ENCODE peak calls at places on chromosomes 1 and 21, in five cellular contexts. K is neural progenitor cell, Y is hepatocyte, O is adrenal gland, D is PC-9. J is an unnamed sample.

GRCh38 chr1:206962269-206962668 is 8.0 kb downstream of the FCAMR start:
- DNase-seq in K (no peak), Y (no peak), O (no peak), D (no peak), J (no peak)

GRCh38 chr1:41616563-41616962 is 132.1 kb upstream of the EDN2 start:
- DNase-seq in K (no peak), Y (no peak), O (no peak), D (no peak), J (no peak)

GRCh38 chr1:89390707-89391106 is 26.8 kb downstream of the GBP6 start:
- DNase-seq in K (no peak), Y (no peak), O (no peak), D (no peak), J (no peak)

GRCh38 chr1:29280780-29281131 is 44.4 kb downstream of the PTPRU start:
- DNase-seq in K (no peak), Y (peak), O (peak), D (no peak), J (no peak)

GRCh38 chr1:223831755-223832636 is 13.8 kb downstream of the TP53BP2 start:
- DNase-seq in K (no peak), Y (no peak), O (no peak), D (no peak), J (no peak)

GRCh38 chr1:213987422-213987875 is 324 bp upstream of the PROX1 start:
- DNase-seq in K (peak), Y (peak), O (no peak), D (no peak), J (no peak)

GRCh38 chr1:237799762-237800474 is 90.8 kb downstream of the ZP4 start:
- DNase-seq in K (peak), Y (peak), O (peak), D (peak), J (peak)

GRCh38 chr1:42737257-42737656 is 2.8 kb downstream of the CLDN19 start:
- DNase-seq in K (no peak), Y (no peak), O (peak), D (peak), J (peak)

GRCh38 chr1:88549536-88549935 is 134.5 kb upstream of the PKN2 start:
- DNase-seq in K (no peak), Y (peak), O (no peak), D (no peak), J (peak)

GRCh38 chr21:39097335-39097861 is 85.9 kb downstream of the PSMG1 start:
- DNase-seq in K (no peak), Y (no peak), O (peak), D (no peak), J (peak)

GRCh38 chr1:193479187-193479586 is 292.8 kb upstream of the B3GALT2 start:
- DNase-seq in K (no peak), Y (no peak), O (no peak), D (no peak), J (peak)

GRCh38 chr1:8712413-8713229 is 104.8 kb downstream of the RERE start:
- DNase-seq in K (peak), Y (peak), O (no peak), D (peak), J (peak)

GRCh38 chr21:27586326-27586725 is 619.4 kb upstream of the ADAMTS5 start:
- DNase-seq in K (no peak), Y (no peak), O (no peak), D (no peak), J (no peak)

GRCh38 chr1:166165661-166166399 is 971 bp downstream of the FAM78B start:
- DNase-seq in K (peak), Y (peak), O (no peak), D (no peak), J (peak)

GRCh38 chr1:228177183-228177475 is 11.5 kb downstream of the IBA57 start:
- DNase-seq in K (no peak), Y (no peak), O (no peak), D (no peak), J (no peak)

GRCh38 chr1:228177936-228178710 is 12.5 kb downstream of the IBA57 start:
- DNase-seq in K (no peak), Y (no peak), O (no peak), D (no peak), J (no peak)

GRCh38 chr1:228181105-228181504 is 15.5 kb downstream of the IBA57 start:
- DNase-seq in K (no peak), Y (no peak), O (no peak), D (no peak), J (no peak)

GRCh38 chr1:228180271-228180987 is 14.8 kb downstream of the IBA57 start:
- DNase-seq in K (no peak), Y (no peak), O (no peak), D (no peak), J (no peak)

GRCh38 chr1:228178737-228179720 is 13.4 kb downstream of the IBA57 start:
- DNase-seq in K (no peak), Y (no peak), O (no peak), D (no peak), J (no peak)
- H3K27ac ChIP-seq in K (no peak), Y (peak), O (no peak), D (no peak), J (no peak)

DNA sequence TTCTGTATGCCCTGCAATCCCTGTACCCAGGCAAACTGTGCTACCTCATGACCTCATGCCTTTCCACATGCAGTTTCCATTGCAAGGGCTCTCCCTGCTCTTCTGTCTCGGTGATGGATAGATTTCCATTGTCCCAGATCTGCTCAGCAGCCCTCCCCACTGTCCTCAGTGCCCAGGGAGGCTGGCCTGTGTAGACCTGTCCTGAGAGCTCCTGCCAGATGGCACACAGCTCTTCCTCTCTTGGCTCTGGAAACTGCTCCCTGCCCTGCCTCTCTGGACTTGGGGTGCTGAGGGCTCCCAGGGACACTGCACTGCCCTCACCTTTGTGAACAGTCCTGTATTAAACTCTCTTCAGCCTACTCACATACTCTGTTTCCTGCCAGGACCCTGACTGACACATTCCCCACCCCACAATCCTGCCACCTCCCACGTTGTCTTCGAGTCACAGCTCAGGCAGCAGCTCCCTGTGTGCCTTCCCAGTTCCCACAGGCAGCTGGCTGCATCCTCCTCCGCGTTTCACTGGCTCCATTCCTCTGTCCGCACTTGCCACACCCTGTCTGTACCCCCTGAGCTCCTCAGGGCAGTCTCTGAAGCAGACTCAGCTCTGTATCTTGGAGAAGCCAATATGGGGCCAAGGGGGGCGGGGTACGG is 57.0 kb downstream of the SPATA46 start:
- DNase-seq in K (no peak), Y (no peak), O (no peak), D (no peak), J (no peak)
- H3K4me3 ChIP-seq in K (no peak), Y (no peak), O (no peak), D (no peak), J (no peak)

GRCh38 chr1:86489242-86489878 is 20.6 kb downstream of the CLCA1 start:
- DNase-seq in K (no peak), Y (no peak), O (no peak), D (no peak), J (no peak)

GRCh38 chr1:86487131-86487804 is 18.5 kb downstream of the CLCA1 start:
- DNase-seq in K (no peak), Y (no peak), O (no peak), D (no peak), J (no peak)

GRCh38 chr1:86487805-86488141 is 19.0 kb downstream of the CLCA1 start:
- DNase-seq in K (no peak), Y (no peak), O (no peak), D (no peak), J (no peak)
- H3K27ac ChIP-seq in K (no peak), Y (no peak), O (no peak), D (no peak), J (no peak)

GRCh38 chr1:92923664-92924063 is 37.6 kb downstream of the DIPK1A start:
- DNase-seq in K (no peak), Y (no peak), O (no peak), D (no peak), J (no peak)
- H3K4me3 ChIP-seq in K (no peak), Y (no peak), O (no peak), D (no peak), J (no peak)

DNA sequence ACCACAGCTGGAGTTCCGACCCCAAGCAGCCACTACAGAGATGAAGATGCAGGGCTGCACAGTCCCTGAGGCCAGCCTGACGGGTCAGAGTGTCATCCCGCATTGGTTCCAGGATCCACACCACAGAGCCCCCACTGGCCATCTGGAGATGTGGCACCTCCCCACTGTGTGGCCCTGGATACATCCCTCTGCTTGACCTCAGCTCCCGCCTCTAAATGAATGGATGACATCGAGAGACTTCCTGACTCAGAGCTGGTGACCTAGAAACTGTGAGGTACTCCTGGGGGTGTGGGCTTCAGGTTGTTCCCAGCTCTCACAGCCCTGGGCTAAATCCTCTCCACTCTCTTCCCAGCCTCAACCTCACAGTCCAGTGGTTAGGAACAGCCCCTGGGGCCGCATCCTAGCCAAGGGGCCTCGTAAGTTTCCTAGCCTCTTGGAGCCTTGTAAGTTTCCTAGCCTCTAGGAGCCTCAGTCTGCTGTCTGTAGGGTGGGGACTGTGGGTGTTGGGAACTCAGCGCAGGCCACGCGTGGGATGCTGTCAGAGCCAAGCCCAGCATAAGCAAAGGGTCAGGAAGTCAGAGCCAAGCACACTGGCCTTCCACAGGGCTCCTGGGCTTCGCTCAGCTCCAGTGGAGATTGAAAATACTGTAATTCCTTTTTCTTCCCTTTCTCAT is 87.5 kb upstream of the RUNX3 start:
- DNase-seq in K (peak), Y (no peak), O (no peak), D (no peak), J (peak)
- H3K27ac ChIP-seq in K (no peak), Y (peak), O (no peak), D (no peak), J (no peak)

J was measured in small intestine.